ENCODE peak calls at places on chromosomes 16 and 17, in ten cellular contexts. Z is keratinocyte, D is fibroblast of pulmonary artery, E is fibroblast of lung, B is H7, C is neuronal stem cell, S is fibroblast of the aortic adventitia, M is uterus, G is AG09309, J is breast epithelium. I is an unnamed sample.

GRCh38 chr17:72984145-72984924 is 108.2 kb downstream of the SLC39A11 start:
- DNase-seq in S (peak), M (no peak), E (peak), C (no peak), Z (no peak), G (peak), B (no peak), D (peak), J (no peak), I (no peak)

GRCh38 chr17:34798581-34798980 is 162.7 kb downstream of the CCT6B start:
- DNase-seq in S (no peak), E (no peak), J (no peak), C (no peak), B (peak), G (no peak), M (no peak), D (no peak), Z (no peak), I (no peak)

GRCh38 chr16:50310308-50311133 is 44.2 kb downstream of the ADCY7 start:
- DNase-seq in G (no peak), M (no peak), D (no peak), E (no peak), J (no peak), C (no peak), B (peak), Z (no peak), S (no peak), I (no peak)

GRCh38 chr16:19524866-19525723 is 1.4 kb downstream of the CCP110 start:
- DNase-seq in M (no peak), S (peak), D (no peak), G (no peak), E (no peak), C (peak), J (no peak), B (peak), Z (no peak), I (no peak)

GRCh38 chr17:44770526-44770925 is 11.7 kb downstream of the ADAM11 start:
- DNase-seq in C (no peak), S (no peak), G (no peak), D (no peak), B (no peak), J (no peak), M (no peak), Z (no peak), E (no peak), I (no peak)

GRCh38 chr16:85314633-85315032 is 202.4 kb upstream of the CIBAR2 start:
- DNase-seq in B (no peak), J (no peak), Z (no peak), C (no peak), D (no peak), M (no peak), G (no peak), S (no peak), E (no peak), I (no peak)

GRCh38 chr17:76446449-76447231 is 6.3 kb downstream of the UBE2O start:
- DNase-seq in M (no peak), G (peak), B (no peak), S (peak), J (no peak), C (no peak), Z (peak), E (peak), D (peak), I (peak)

GRCh38 chr16:72110662-72111615 is 17.3 kb downstream of the DHX38 start:
- DNase-seq in Z (no peak), D (no peak), J (no peak), G (no peak), E (no peak), C (no peak), S (no peak), B (no peak), M (no peak), I (no peak)

GRCh38 chr17:35846055-35846809 is 22.5 kb downstream of the HEATR9 start:
- DNase-seq in S (peak), M (no peak), B (no peak), E (no peak), C (no peak), Z (no peak), D (no peak), G (peak), J (no peak), I (no peak)

GRCh38 chr17:44543213-44543904 is 13.9 kb upstream of the FZD2 start:
- DNase-seq in M (no peak), D (peak), E (peak), Z (peak), B (peak), S (peak), C (peak), J (no peak), G (peak), I (no peak)

GRCh38 chr16:85872666-85873561 is 26.0 kb upstream of the IRF8 start:
- DNase-seq in S (no peak), E (no peak), J (no peak), Z (no peak), G (no peak), D (no peak), B (no peak), C (no peak), M (no peak), I (peak)

GRCh38 chr16:72066747-72067146 is 3.7 kb downstream of the HPR start:
- DNase-seq in Z (no peak), S (peak), J (no peak), C (peak), B (peak), G (peak), E (peak), D (peak), M (no peak), I (no peak)

GRCh38 chr17:652310-652709 is 62.3 kb downstream of the VPS53 start:
- DNase-seq in Z (no peak), J (peak), M (peak), C (no peak), B (no peak), G (no peak), E (no peak), S (peak), D (peak), I (peak)

DNA sequence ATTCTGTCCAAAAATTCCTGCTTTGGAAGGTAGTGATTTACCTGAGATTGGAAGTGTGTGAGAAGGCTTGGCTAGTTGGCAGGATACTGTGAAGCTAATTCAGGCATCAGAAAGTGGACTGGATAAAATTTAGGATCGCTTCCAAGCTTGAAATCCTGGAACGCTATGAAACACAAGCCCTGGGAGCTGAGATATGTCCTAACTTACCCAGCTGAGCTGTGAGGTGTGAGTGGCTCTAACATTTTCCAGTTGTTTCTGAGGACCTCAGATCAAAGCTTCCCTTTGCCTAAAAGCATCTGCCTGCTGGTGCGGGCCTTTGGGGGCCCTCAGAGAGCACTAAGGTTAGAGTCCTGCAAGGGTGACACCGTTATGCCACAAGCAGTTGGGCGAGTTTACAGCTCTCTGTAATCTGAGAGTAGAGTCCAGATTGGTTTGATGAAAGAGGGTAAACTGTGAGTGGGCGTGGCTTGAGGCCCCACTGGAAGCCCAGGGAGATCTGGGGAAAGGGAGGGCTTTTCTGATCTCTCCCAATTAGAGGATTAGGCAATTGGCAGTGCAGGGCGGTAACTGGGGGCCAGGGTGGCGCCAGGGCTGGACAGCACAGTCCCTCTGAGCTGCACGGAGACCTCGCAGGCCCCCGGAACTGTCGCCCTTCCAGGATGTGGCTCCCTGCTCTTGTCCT is 72.8 kb downstream of the CES1 start:
- DNase-seq in D (no peak), C (peak), J (no peak), E (peak), S (no peak), M (no peak), Z (no peak), G (no peak), B (peak), I (no peak)
- H3K4me3 ChIP-seq in D (no peak), C (peak), J (no peak), E (no peak), S (no peak), M (no peak), Z (no peak), G (no peak), B (peak), I (peak)

GRCh38 chr17:37744961-37745800 is at the start of gene HNF1B:
- DNase-seq in S (no peak), G (no peak), D (no peak), Z (no peak), C (no peak), E (no peak), M (no peak), B (peak), J (no peak), I (no peak)
- H3K4me3 ChIP-seq in S (no peak), G (no peak), D (no peak), Z (no peak), C (no peak), E (no peak), M (no peak), B (peak), J (no peak), I (no peak)

GRCh38 chr17:74922694-74923537 is at the start of gene USH1G:
- DNase-seq in G (no peak), S (no peak), D (no peak), E (peak), M (peak), C (no peak), J (no peak), B (peak), Z (no peak), I (no peak)
- H3K4me3 ChIP-seq in G (no peak), S (peak), D (peak), E (no peak), M (peak), C (peak), J (peak), B (peak), Z (peak), I (peak)

DNA sequence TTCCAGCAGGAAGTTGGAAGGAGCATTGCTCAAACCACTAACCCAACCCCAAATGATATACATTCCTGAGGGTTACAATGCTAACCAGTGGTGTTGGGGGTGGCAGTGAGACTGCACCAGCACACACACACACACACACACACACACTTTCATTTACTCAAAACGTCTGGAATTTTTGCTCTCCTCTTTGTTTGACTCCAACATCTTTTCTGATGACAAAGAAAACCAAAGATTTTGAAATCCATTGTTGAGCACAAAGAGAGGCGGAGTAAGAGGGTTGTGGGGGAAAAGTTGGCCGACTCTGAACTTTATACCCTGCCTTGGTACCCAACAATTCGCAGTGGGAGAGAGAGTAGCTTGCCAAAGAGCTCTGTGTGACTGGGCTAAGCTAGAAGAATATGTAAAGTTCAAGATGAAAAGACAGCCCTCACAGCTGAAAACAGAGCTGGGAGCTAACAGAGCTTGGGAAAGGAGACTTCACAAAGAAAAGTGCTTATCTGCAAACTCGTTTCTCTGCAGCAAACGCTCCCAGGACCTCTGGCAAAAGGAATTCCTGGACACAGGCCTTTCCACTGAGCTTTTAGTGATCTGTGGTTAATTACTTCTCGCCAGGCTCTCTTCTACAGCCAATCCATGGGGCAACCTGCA is 426.1 kb upstream of the CDH11 start:
- DNase-seq in Z (peak), J (no peak), S (peak), M (no peak), C (peak), E (peak), G (peak), B (peak), D (peak), I (no peak)
- H3K4me3 ChIP-seq in Z (no peak), J (no peak), S (no peak), M (no peak), C (no peak), E (no peak), G (no peak), B (no peak), D (no peak), I (no peak)

DNA sequence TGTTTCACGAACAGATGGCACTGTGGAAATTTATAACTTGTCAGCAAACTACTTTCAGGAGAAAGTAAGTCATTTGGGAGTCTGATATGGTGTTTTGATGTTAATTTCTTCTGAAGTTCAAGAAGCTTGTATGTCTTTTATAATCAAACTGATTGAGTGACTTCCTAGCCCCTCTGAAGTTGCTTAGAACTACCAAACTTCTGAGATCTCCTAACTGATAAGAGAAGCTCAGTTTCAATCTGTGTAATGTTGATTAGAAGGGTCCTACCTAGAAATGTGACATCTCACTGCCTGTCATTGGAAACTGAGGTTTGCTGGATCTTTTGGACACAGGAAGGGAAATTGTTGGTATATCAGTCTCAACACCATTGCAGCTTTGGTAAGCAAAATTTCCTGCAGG is 1.1 kb downstream of the UTP4 start:
- DNase-seq in C (no peak), M (no peak), E (no peak), D (no peak), B (no peak), S (no peak), Z (no peak), G (no peak), J (no peak), I (no peak)
- H3K4me3 ChIP-seq in C (no peak), M (no peak), E (peak), D (peak), B (peak), S (peak), Z (peak), G (peak), J (peak), I (peak)

GRCh38 chr16:66754211-66754610 is 2.8 kb upstream of the DYNC1LI2 start:
- DNase-seq in B (no peak), M (no peak), S (no peak), E (no peak), G (no peak), D (no peak), C (no peak), Z (no peak), J (no peak), I (no peak)
- H3K4me3 ChIP-seq in B (no peak), M (no peak), S (no peak), E (no peak), G (no peak), D (no peak), C (no peak), Z (no peak), J (no peak), I (no peak)